ENCODE peak calls at places on chromosome 11, in eight cellular contexts. Y, W, P, C, B, A, Q and J are unnamed samples.

GRCh38 chr11:128318856-128319474 is 268.4 kb downstream of the ETS1 start:
- DNase-seq in Y (peak), W (no peak), P (no peak), C (no peak), B (no peak), A (peak), Q (no peak), J (no peak)

GRCh38 chr11:518463-519202 is 11.6 kb upstream of the RNH1 start:
- DNase-seq in Y (peak), W (peak), P (peak), C (peak), B (peak), A (peak), Q (peak), J (no peak)

GRCh38 chr11:4038973-4039372 is 55.6 kb upstream of the RRM1 start:
- DNase-seq in Y (peak), W (no peak), P (no peak), C (no peak), B (no peak), A (peak), Q (no peak), J (no peak)

GRCh38 chr11:120807414-120808150 is 216.3 kb upstream of the TBCEL start:
- DNase-seq in Y (peak), W (peak), P (no peak), C (peak), B (no peak), A (peak), Q (peak), J (no peak)

GRCh38 chr11:70696076-70696475 is 297.7 kb downstream of the CTTN start:
- DNase-seq in Y (no peak), W (no peak), P (no peak), C (no peak), B (no peak), A (no peak), Q (no peak), J (no peak)

GRCh38 chr11:2310073-2310785 is 8.4 kb downstream of the TSPAN32 start:
- DNase-seq in Y (no peak), W (no peak), P (no peak), C (no peak), B (no peak), A (no peak), Q (no peak), J (no peak)

GRCh38 chr11:126419801-126420729 is 64.6 kb downstream of the ST3GAL4 start:
- DNase-seq in Y (peak), W (no peak), P (no peak), C (no peak), B (no peak), A (no peak), Q (no peak), J (no peak)

GRCh38 chr11:77112641-77113381 is 10.2 kb downstream of the OMP start:
- DNase-seq in Y (no peak), W (no peak), P (no peak), C (no peak), B (no peak), A (no peak), Q (no peak), J (no peak)

GRCh38 chr11:75147875-75148263 is 3.0 kb upstream of the SLCO2B1 start:
- DNase-seq in Y (no peak), W (no peak), P (no peak), C (no peak), B (no peak), A (no peak), Q (no peak), J (no peak)

GRCh38 chr11:61888590-61888989 is 2.8 kb downstream of the FADS3 start:
- DNase-seq in Y (no peak), W (no peak), P (no peak), C (no peak), B (no peak), A (no peak), Q (no peak), J (no peak)

GRCh38 chr11:844693-845644 is 2.3 kb downstream of the TSPAN4 start:
- DNase-seq in Y (peak), W (no peak), P (no peak), C (peak), B (peak), A (peak), Q (peak), J (no peak)

GRCh38 chr11:112881461-112881860 is 79.8 kb upstream of the NCAM1 start:
- DNase-seq in Y (peak), W (peak), P (no peak), C (no peak), B (peak), A (peak), Q (peak), J (peak)

GRCh38 chr11:350723-351255 is 18.5 kb upstream of the B4GALNT4 start:
- DNase-seq in Y (peak), W (no peak), P (no peak), C (no peak), B (no peak), A (no peak), Q (no peak), J (no peak)

GRCh38 chr11:32529994-32530588 is 53.5 kb upstream of the EIF3M start:
- DNase-seq in Y (no peak), W (no peak), P (no peak), C (no peak), B (no peak), A (no peak), Q (no peak), J (no peak)

GRCh38 chr11:67098799-67099198 is 20.3 kb upstream of the KDM2A start:
- DNase-seq in Y (no peak), W (no peak), P (no peak), C (no peak), B (no peak), A (no peak), Q (no peak), J (no peak)

GRCh38 chr11:45927332-45927683 is 4.9 kb downstream of the LARGE2 start:
- DNase-seq in Y (no peak), W (no peak), P (no peak), C (no peak), B (no peak), A (no peak), Q (no peak), J (no peak)

GRCh38 chr11:45807792-45808238 is 2.9 kb downstream of the SLC35C1 start:
- DNase-seq in Y (no peak), W (no peak), P (no peak), C (no peak), B (no peak), A (no peak), Q (no peak), J (no peak)